ENCODE peak calls at places on chromosomes 5 and 9, in four cellular contexts. H is GM12878, J is K562, I is HepG2. X is an unnamed sample.
A peak's percentile ranks its signal among the peaks of the same experiment; 100 is the strongest.

GRCh38 chr5:5140051-5141010 is at the start of gene ADAMTS16:
- DNase-seq in H (no peak), J (no peak), I (no peak), X (peak; percentile 76)

GRCh38 chr9:89686134-89686533 is 81.3 kb downstream of the GADD45G start:
- DNase-seq in H (no peak), J (no peak), I (no peak), X (no peak)

GRCh38 chr5:143056331-143056689 is 286.1 kb downstream of the ARHGAP26 start:
- DNase-seq in H (no peak), J (no peak), I (no peak), X (no peak)

GRCh38 chr5:945691-946541 is 53.2 kb downstream of the TRIP13 start:
- DNase-seq in H (no peak), J (no peak), I (no peak), X (no peak)

GRCh38 chr9:94974154-94974860 is 247.8 kb downstream of the AOPEP start:
- DNase-seq in H (no peak), J (no peak), I (no peak), X (no peak)

GRCh38 chr9:70195456-70195855 is 63.3 kb upstream of the SMC5 start:
- DNase-seq in H (no peak), J (no peak), I (no peak), X (no peak)

GRCh38 chr5:124844371-124844770 is 97.9 kb upstream of the ZNF608 start:
- DNase-seq in H (no peak), J (no peak), I (no peak), X (no peak)

GRCh38 chr9:14156046-14156445 is 157.9 kb downstream of the NFIB start:
- DNase-seq in H (peak; percentile 37), J (no peak), I (no peak), X (no peak)

GRCh38 chr9:72585737-72586136 is 64.3 kb downstream of the TMC1 start:
- DNase-seq in H (no peak), J (no peak), I (no peak), X (no peak)
- TF ChIP-seq JUNB in H (no peak), J (no peak), I (no peak), X (no peak)

DNA sequence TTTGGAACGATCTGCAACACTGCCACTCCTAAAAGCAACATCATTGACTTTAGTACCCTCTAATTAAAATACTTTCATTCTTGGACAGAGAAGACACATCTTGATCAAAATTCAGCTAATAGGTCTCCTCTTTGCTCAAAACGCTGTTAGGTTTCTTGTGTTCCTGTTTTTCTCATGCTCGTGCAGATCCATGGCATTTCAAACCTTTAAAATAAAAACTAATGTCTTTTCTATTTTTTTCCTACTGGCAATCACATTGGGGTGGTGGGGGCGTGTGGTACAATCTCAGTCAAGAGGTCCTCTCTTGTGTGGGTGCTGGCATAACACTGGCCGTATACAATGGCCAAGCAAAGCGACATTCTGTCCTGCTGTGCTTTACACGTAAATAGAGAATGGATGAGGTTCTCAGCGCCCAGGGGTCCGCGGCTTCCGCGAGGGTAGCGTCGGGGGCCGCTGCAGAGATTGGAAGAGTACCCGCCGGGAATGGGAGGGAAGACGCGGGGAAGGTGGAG is 313 bp upstream of the GPR150 start:
- DNase-seq in H (no peak), J (no peak), I (no peak), X (no peak)
- TF ChIP-seq EZH2 in H (no peak), J (no peak), I (no peak), X (peak; percentile 56)

GRCh38 chr5:154478752-154479159 is 729 bp upstream of the HAND1 start:
- DNase-seq in H (no peak), J (no peak), I (no peak), X (peak; percentile 73)
- H3K4me3 ChIP-seq in H (no peak overlapping the region), J (no peak overlapping the region), I (no peak overlapping the region), X (peak overlapping the region; percentile 63)

GRCh38 chr5:72625369-72625768 is 118.2 kb upstream of the ZNF366 start:
- DNase-seq in H (no peak), J (no peak), I (no peak), X (no peak)

GRCh38 chr5:72624641-72625236 is 117.5 kb upstream of the ZNF366 start:
- DNase-seq in H (no peak), J (no peak), I (no peak), X (no peak)

GRCh38 chr5:72630056-72630455 is 122.8 kb upstream of the ZNF366 start:
- DNase-seq in H (no peak), J (no peak), I (no peak), X (no peak)

GRCh38 chr5:72630721-72631120 is 123.5 kb upstream of the ZNF366 start:
- DNase-seq in H (no peak), J (no peak), I (no peak), X (no peak)

DNA sequence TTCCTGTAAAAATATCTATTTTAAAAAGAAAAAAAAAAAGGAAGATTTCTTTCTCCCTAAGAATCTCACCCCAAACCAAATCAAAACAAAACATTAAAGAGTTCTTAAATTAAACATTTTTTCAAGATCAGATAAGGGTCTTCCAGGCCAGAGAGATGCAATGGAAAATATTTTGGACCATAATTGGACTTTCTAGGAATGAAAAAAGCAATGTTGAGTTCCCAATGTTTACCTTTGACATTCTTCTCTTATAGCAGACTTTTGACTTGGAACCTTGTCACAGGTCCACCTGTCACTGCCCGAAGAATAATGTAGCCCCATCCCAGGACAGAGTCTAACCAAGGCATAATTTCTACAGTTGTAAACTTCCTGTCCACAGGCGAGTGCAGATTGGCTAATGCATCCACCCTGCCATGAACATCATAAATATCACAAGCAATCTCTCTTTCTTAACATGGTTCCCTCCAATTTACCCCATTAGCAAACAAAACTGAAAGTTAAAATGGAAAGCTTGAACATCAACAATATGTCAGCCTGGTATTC is 121.6 kb upstream of the ZNF366 start:
- DNase-seq in H (no peak), J (no peak), I (no peak), X (no peak)
- TF ChIP-seq JUNB in H (no peak), J (no peak), I (no peak), X (no peak)

GRCh38 chr9:130286072-130286770 is 20.7 kb downstream of the HMCN2 start:
- DNase-seq in H (no peak), J (no peak), I (no peak), X (no peak)
- TF ChIP-seq EZH2 in H (no peak), J (no peak), I (no peak), X (no peak)

DNA sequence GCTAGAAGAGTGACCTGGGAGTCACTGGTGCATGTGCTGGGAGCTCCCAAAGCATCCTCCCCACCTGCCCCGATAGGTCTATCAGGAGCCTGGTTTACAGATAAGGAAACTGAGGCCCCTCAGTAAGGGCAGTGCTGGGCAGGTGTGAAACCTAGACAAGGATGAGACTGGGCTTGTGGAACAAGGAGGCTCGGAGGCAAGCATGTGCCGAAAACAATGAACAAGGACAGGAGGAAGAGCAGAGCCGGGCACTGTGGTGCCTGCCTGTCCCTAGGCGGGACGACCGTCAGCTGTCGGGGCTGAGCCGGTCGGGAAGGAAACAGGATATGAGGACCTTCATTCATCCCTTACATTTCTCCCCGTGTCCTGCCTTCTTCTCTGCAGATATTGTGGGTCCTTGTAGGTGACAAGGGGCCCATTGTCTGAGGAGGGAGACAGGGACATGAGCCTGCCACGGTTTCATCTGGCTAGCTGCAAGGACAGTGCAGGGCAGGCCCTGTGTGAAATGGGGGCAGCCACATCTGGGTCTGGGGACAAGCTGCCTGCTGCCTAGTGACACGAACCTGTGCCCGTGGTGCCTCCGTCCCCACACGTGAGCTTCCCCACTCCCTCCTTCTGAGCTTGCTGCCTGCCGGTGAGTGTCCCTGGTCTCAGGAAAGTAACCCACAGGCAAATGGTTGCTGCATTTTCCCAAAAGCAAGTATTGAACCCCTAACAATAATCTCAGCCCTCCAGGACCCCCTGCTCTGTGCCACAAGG is 18.6 kb downstream of the FGD3 start:
- DNase-seq in H (no peak), J (no peak), I (no peak), X (no peak)
- H3K4me3 ChIP-seq in H (peak overlapping the region; percentile 72), J (no peak overlapping the region), I (no peak overlapping the region), X (no peak overlapping the region)

DNA sequence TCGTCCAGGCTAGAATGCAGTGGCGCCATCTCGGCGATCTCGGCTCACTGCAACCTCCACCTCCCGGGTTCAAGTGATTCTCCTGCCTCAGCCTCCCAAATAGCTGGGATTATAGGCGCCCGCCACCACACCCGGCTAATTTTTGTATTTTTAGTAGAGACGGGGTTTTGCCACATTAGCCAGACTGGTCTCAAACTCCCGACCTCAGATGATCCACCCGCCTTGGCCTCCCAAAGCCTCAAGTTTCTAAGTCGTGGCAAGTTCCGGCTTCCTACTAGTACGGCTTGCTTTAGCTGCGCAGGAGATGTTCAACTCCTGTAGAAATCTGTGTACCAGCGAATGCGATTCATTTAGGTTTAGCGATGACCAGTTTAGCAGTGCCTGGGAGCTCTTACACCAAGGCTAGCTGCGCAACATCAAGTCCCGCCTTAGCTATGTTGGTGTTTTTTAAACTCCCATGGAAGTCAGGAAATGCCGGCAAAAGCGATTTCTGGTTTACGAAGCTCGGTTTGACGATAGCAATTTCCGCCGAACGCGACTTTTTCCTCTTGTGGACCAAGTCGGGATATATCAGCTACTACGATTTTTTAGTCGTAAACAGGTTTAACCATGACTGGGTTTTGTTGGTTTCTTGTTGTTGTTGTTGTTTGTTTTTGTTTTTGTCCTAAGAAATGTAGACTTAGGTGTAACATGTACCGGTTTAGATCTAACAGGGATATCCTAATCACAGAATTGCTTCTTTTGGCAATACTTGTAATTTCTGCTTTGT is 46.4 kb downstream of the ANXA2R start:
- DNase-seq in H (no peak), J (peak; percentile 75), I (no peak), X (no peak)
- TF ChIP-seq JUNB in H (no peak), J (no peak), I (no peak), X (no peak)

GRCh38 chr5:151019331-151019730 is 1.1 kb upstream of the GPX3 start:
- DNase-seq in H (no peak), J (no peak), I (no peak), X (no peak)
- TF ChIP-seq EZH2 in H (no peak), J (no peak), I (no peak), X (no peak)

X was measured in GM23338.